ENCODE peak calls at places on chromosomes 1 and 21, in four cellular contexts. O is endothelial cell, E is epithelial cell of proximal tubule, H is tibial artery. S is an unnamed sample.

GRCh38 chr1:175089319-175089718 is 21.7 kb downstream of the TNN start:
- DNase-seq in O (no peak), E (no peak), H (no peak), S (no peak)

GRCh38 chr1:84122780-84123382 is 21.2 kb upstream of the PRKACB start:
- DNase-seq in O (peak; percentile 39), E (no peak), H (peak; percentile 55), S (no peak)

GRCh38 chr1:229058716-229059115 is 212.2 kb upstream of the RAB4A start:
- DNase-seq in O (no peak), E (no peak), H (peak; percentile 38), S (no peak)

GRCh38 chr1:116740726-116741125 is 13.5 kb upstream of the CD2 start:
- DNase-seq in O (no peak), E (no peak), H (no peak), S (no peak)

GRCh38 chr1:229196404-229197224 is 74.3 kb upstream of the RAB4A start:
- DNase-seq in O (no peak), E (no peak), H (no peak), S (no peak)

GRCh38 chr1:232558974-232559373 is 71.0 kb downstream of the SIPA1L2 start:
- DNase-seq in O (peak; percentile 26), E (no peak), H (no peak), S (no peak)

GRCh38 chr1:77888429-77889239 is at the start of gene NEXN:
- DNase-seq in O (peak; percentile 75), E (no peak), H (peak; percentile 78), S (peak; percentile 28)

GRCh38 chr1:24584103-24584764 is 28.3 kb downstream of the NCMAP start:
- DNase-seq in O (no peak), E (no peak), H (no peak), S (no peak)

GRCh38 chr21:15242906-15243305 is 178.1 kb upstream of the NRIP1 start:
- DNase-seq in O (no peak), E (no peak), H (no peak), S (no peak)

GRCh38 chr1:212234431-212235298 is 50.5 kb upstream of the PPP2R5A start:
- DNase-seq in O (no peak), E (peak; percentile 96), H (peak; percentile 69), S (peak; percentile 79)

GRCh38 chr21:26844258-26845065 is 747 bp downstream of the ADAMTS1 start:
- DNase-seq in O (peak; percentile 59), E (no peak), H (peak; percentile 54), S (no peak)

GRCh38 chr1:199184180-199184579 is 545.3 kb downstream of the PTPRC start:
- DNase-seq in O (no peak), E (no peak), H (no peak), S (no peak)

GRCh38 chr1:215226755-215227154 is 144.2 kb downstream of the KCNK2 start:
- DNase-seq in O (no peak), E (no peak), H (no peak), S (no peak)

GRCh38 chr1:68232354-68233148 is at the start of gene WLS:
- DNase-seq in O (peak; percentile 67), E (no peak), H (peak; percentile 80), S (peak; percentile 57)

GRCh38 chr1:54857741-54858665 is 29.0 kb downstream of the DHCR24 start:
- DNase-seq in O (no peak), E (peak; percentile 89), H (no peak), S (peak; percentile 56)

GRCh38 chr1:85464497-85465098 is 361 bp downstream of the DDAH1 start:
- DNase-seq in O (peak; percentile 51), E (no peak), H (peak; percentile 57), S (peak; percentile 54)

GRCh38 chr1:31939484-31940329 is 1.5 kb upstream of the PTP4A2 start:
- DNase-seq in O (peak; percentile 56), E (peak; percentile 80), H (no peak), S (peak; percentile 31)
- TF ChIP-seq CTCF in O (no peak), E (peak; percentile 78), H (no peak), S (peak; percentile 41)

GRCh38 chr21:28521932-28522826 is 470.5 kb downstream of the LTN1 start:
- DNase-seq in O (peak; percentile 22), E (peak; percentile 6), H (no peak), S (peak; percentile 42)
- TF ChIP-seq CTCF in O (no peak), E (peak; percentile 70), H (no peak), S (peak; percentile 65)

GRCh38 chr1:43908858-43909257 is 24.7 kb upstream of the ARTN start:
- DNase-seq in O (no peak), E (no peak), H (no peak), S (no peak)
- TF ChIP-seq CTCF in O (no peak), E (no peak), H (no peak), S (no peak)

DNA sequence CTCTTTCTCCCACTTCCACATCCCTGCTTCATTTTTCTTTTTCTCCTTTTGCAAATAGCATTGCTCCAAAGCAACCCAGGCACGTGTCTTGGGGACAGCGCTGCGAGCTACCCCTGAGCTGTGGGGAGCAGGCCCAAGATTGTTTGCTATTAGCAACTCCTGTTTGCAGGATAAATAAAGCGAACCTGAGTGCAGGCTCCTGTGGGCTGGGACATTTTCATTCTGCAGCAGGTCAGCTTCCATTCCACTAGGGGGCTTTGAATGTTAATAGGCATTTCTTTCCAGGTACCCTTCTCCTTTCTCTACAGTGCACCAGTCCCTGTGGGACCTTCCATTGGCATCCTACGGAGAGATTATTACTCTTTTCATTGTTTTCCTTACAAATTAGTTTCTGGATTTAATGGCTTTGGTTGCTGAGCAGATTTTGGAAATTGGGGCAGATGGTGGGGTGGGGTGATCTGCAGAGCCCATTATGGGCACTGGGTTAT is 54.0 kb downstream of the OLFML3 start:
- DNase-seq in O (peak; percentile 21), E (no peak), H (no peak), S (no peak)
- TF ChIP-seq CTCF in O (peak; percentile 75), E (peak; percentile 65), H (peak; percentile 12), S (peak; percentile 35)

GRCh38 chr1:6867688-6868370 is 82.6 kb downstream of the CAMTA1 start:
- DNase-seq in O (no peak), E (no peak), H (no peak), S (no peak)
- TF ChIP-seq CTCF in O (no peak), E (peak; percentile 20), H (no peak), S (no peak)

DNA sequence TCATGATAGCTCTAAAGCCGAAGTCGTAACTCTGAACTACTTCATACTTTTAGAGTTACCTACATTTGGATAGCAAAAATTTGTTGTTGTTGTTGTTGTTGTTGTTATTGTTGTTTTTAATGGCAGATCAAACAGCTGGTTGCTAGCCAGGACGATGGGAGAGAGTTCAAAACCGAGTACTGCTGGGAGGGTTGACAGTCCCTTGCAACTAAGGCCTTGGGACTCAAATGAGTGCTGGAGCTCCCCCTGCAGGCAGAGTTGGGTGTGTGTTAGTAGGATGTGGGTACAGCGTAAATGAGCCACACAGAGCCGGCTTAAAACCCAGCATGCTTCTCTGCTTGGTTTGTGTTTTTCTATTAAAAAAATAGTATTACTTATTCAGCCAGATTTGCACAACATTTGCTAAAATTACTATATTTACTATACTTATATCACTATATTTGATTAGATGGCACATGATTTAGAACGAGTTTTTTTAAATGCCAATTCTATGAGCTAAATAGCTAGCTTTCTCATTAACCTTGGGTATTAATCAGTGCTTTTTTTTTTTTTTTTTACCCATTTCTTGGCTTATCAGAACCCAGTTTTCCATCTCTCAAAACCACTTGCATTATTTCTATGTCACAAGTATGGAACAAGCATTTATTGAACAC is 129.2 kb upstream of the SYT6 start:
- DNase-seq in O (peak; percentile 87), E (peak; percentile 38), H (peak; percentile 92), S (peak; percentile 80)
- TF ChIP-seq CTCF in O (peak; percentile 75), E (peak; percentile 96), H (peak; percentile 81), S (peak; percentile 98)

GRCh38 chr1:181104790-181105133 is 16.3 kb downstream of the IER5 start:
- DNase-seq in O (peak; percentile 59), E (no peak), H (no peak), S (no peak)
- TF ChIP-seq CTCF in O (no peak), E (no peak), H (no peak), S (peak; percentile 1)

DNA sequence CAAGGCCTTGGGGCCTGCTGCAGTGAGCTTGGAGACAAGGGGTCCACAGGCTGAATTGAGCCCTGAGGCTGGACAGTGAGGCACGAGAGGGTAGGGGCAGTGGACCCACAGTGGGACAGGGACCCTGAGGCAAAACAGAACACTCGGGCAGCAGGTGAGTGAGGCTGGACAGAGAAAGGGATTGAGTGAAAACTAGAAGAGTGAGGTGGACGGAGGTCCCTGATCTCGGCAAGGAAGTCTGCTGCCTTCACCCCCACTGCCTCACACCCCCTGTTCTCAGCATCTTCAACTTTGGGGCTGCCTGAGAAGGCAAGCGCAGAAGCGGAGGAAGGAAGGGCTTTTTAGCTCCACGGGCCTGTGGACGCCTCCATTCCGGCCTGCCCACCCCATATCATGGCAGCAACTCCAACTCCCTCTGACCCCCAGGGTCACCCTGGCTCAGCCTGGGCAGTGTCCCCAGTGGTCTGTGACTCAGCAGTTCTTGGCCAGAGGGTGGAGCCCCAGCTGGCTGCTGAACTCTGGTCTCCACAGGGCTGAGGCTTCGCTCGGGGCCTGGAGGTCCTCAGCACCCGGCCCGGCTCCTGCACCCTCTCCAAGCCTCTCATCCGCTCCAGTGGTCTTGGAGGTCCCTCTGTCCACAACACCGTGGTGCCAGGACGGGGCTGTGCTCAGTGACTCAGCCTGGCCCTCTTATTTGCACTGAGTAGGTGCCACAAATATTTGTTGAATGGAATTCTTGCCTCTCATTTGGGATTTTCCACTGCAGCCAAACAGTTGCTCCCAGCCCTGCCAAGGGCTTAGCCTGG is 60.0 kb upstream of the EPS8L3 start:
- DNase-seq in O (no peak), E (no peak), H (peak; percentile 70), S (no peak)
- TF ChIP-seq CTCF in O (no peak), E (peak; percentile 8), H (no peak), S (peak; percentile 11)

GRCh38 chr1:168894397-168894796 is 165.4 kb upstream of the DPT start:
- DNase-seq in O (no peak), E (no peak), H (no peak), S (no peak)
- TF ChIP-seq CTCF in O (no peak), E (no peak), H (no peak), S (no peak)

GRCh38 chr21:41396452-41397107 is 29.5 kb upstream of the MX1 start:
- DNase-seq in O (no peak), E (no peak), H (peak; percentile 59), S (no peak)
- TF ChIP-seq CTCF in O (no peak), E (no peak), H (no peak), S (no peak)